ENCODE peak calls at places on chromosomes 11 and 22, in eight cellular contexts. One of them, this sample, is unnamed. For H3K36me3 and H3K27me3, the result is how much of the 10 kb centered on the place peaks cover.

GRCh38 chr11:73531386-73531785 is 66.5 kb downstream of the FAM168A start:
- DNase-seq in lung: no peak
- DNase-seq in bronchial epithelial cell: no peak
- DNase-seq in colonic mucosa: no peak
- DNase-seq in heart right ventricle: no peak
- DNase-seq in psoas muscle: no peak
- DNase-seq in WERI-Rb-1: no peak
- DNase-seq in esophagus squamous epithelium: no peak
- DNase-seq in this sample: no peak

GRCh38 chr11:95904009-95904650 is 19.8 kb downstream of the MTMR2 start:
- DNase-seq in lung: no peak
- DNase-seq in bronchial epithelial cell: no peak
- DNase-seq in colonic mucosa: no peak
- DNase-seq in heart right ventricle: no peak
- DNase-seq in psoas muscle: no peak
- DNase-seq in WERI-Rb-1: no peak
- DNase-seq in esophagus squamous epithelium: no peak
- DNase-seq in this sample: no peak

GRCh38 chr11:119615003-119615878 is 113.8 kb downstream of the NECTIN1 start:
- DNase-seq in lung: no peak
- DNase-seq in bronchial epithelial cell: peak
- DNase-seq in colonic mucosa: no peak
- DNase-seq in heart right ventricle: no peak
- DNase-seq in psoas muscle: no peak
- DNase-seq in WERI-Rb-1: no peak
- DNase-seq in esophagus squamous epithelium: no peak
- DNase-seq in this sample: peak

GRCh38 chr11:8779107-8779506 is 96.5 kb downstream of the RPL27A start:
- DNase-seq in lung: no peak
- DNase-seq in bronchial epithelial cell: peak
- DNase-seq in colonic mucosa: no peak
- DNase-seq in heart right ventricle: no peak
- DNase-seq in psoas muscle: no peak
- DNase-seq in WERI-Rb-1: no peak
- DNase-seq in esophagus squamous epithelium: no peak
- DNase-seq in this sample: no peak

GRCh38 chr22:24331468-24332440 is 61.1 kb downstream of the SPECC1L start:
- DNase-seq in lung: no peak
- DNase-seq in bronchial epithelial cell: no peak
- DNase-seq in colonic mucosa: no peak
- DNase-seq in heart right ventricle: no peak
- DNase-seq in psoas muscle: no peak
- DNase-seq in WERI-Rb-1: no peak
- DNase-seq in esophagus squamous epithelium: no peak
- DNase-seq in this sample: no peak

GRCh38 chr11:76090821-76091220 is 115.5 kb downstream of the WNT11 start:
- DNase-seq in lung: no peak
- DNase-seq in bronchial epithelial cell: no peak
- DNase-seq in colonic mucosa: no peak
- DNase-seq in heart right ventricle: no peak
- DNase-seq in psoas muscle: no peak
- DNase-seq in WERI-Rb-1: no peak
- DNase-seq in esophagus squamous epithelium: no peak
- DNase-seq in this sample: no peak

GRCh38 chr11:45162916-45163879 is 16.8 kb downstream of the PRDM11 start:
- DNase-seq in lung: no peak
- DNase-seq in bronchial epithelial cell: no peak
- DNase-seq in colonic mucosa: no peak
- DNase-seq in heart right ventricle: no peak
- DNase-seq in psoas muscle: no peak
- DNase-seq in WERI-Rb-1: no peak
- DNase-seq in esophagus squamous epithelium: no peak
- DNase-seq in this sample: no peak

GRCh38 chr11:63710476-63711217 is 29.3 kb downstream of the RTN3 start:
- DNase-seq in lung: no peak
- DNase-seq in bronchial epithelial cell: no peak
- DNase-seq in colonic mucosa: peak
- DNase-seq in heart right ventricle: no peak
- DNase-seq in psoas muscle: no peak
- DNase-seq in WERI-Rb-1: no peak
- DNase-seq in esophagus squamous epithelium: no peak
- DNase-seq in this sample: peak

GRCh38 chr22:23749747-23750373 is 1.1 kb downstream of the ZNF70 start:
- DNase-seq in lung: no peak
- DNase-seq in bronchial epithelial cell: no peak
- DNase-seq in colonic mucosa: no peak
- DNase-seq in heart right ventricle: no peak
- DNase-seq in psoas muscle: no peak
- DNase-seq in WERI-Rb-1: no peak
- DNase-seq in esophagus squamous epithelium: no peak
- DNase-seq in this sample: peak

GRCh38 chr11:76205252-76206076 is 838 bp downstream of the WNT11 start:
- DNase-seq in lung: no peak
- DNase-seq in bronchial epithelial cell: no peak
- DNase-seq in colonic mucosa: no peak
- DNase-seq in heart right ventricle: peak
- DNase-seq in psoas muscle: peak
- DNase-seq in WERI-Rb-1: no peak
- DNase-seq in esophagus squamous epithelium: no peak
- DNase-seq in this sample: peak

GRCh38 chr11:120186799-120187591 is 23.8 kb upstream of the OAF start:
- DNase-seq in lung: no peak
- DNase-seq in bronchial epithelial cell: peak
- DNase-seq in colonic mucosa: peak
- DNase-seq in heart right ventricle: no peak
- DNase-seq in psoas muscle: no peak
- DNase-seq in WERI-Rb-1: no peak
- DNase-seq in esophagus squamous epithelium: no peak
- DNase-seq in this sample: peak

GRCh38 chr11:65479184-65480145 is 19.4 kb upstream of the MALAT1 start:
- DNase-seq in lung: no peak
- DNase-seq in bronchial epithelial cell: no peak
- DNase-seq in colonic mucosa: peak
- DNase-seq in heart right ventricle: peak
- DNase-seq in psoas muscle: peak
- DNase-seq in WERI-Rb-1: peak
- DNase-seq in esophagus squamous epithelium: no peak
- DNase-seq in this sample: no peak

GRCh38 chr11:59224419-59224928 is 11.7 kb upstream of the MPEG1 start:
- DNase-seq in lung: no peak
- DNase-seq in bronchial epithelial cell: peak
- DNase-seq in colonic mucosa: no peak
- DNase-seq in heart right ventricle: no peak
- DNase-seq in psoas muscle: no peak
- DNase-seq in WERI-Rb-1: no peak
- DNase-seq in esophagus squamous epithelium: no peak
- DNase-seq in this sample: peak

GRCh38 chr22:23467721-23468294 is 112.3 kb downstream of the IGLL1 start:
- DNase-seq in lung: no peak
- DNase-seq in bronchial epithelial cell: no peak
- DNase-seq in colonic mucosa: no peak
- DNase-seq in heart right ventricle: no peak
- DNase-seq in psoas muscle: no peak
- DNase-seq in WERI-Rb-1: no peak
- DNase-seq in esophagus squamous epithelium: no peak
- DNase-seq in this sample: no peak

GRCh38 chr11:65425971-65426838 is 3.6 kb downstream of the NEAT1 start:
- DNase-seq in lung: no peak
- DNase-seq in bronchial epithelial cell: peak
- DNase-seq in colonic mucosa: no peak
- DNase-seq in heart right ventricle: no peak
- DNase-seq in psoas muscle: no peak
- DNase-seq in WERI-Rb-1: no peak
- DNase-seq in esophagus squamous epithelium: no peak
- DNase-seq in this sample: peak

GRCh38 chr11:114275295-114275694 is 20.9 kb upstream of the NNMT start:
- DNase-seq in lung: peak
- DNase-seq in bronchial epithelial cell: no peak
- DNase-seq in colonic mucosa: no peak
- DNase-seq in heart right ventricle: peak
- DNase-seq in psoas muscle: peak
- DNase-seq in WERI-Rb-1: no peak
- DNase-seq in esophagus squamous epithelium: no peak
- DNase-seq in this sample: no peak

GRCh38 chr11:113448311-113448666 is 26.9 kb downstream of the DRD2 start:
- DNase-seq in lung: no peak
- DNase-seq in bronchial epithelial cell: no peak
- DNase-seq in colonic mucosa: no peak
- DNase-seq in heart right ventricle: no peak
- DNase-seq in psoas muscle: no peak
- DNase-seq in WERI-Rb-1: no peak
- DNase-seq in esophagus squamous epithelium: no peak
- DNase-seq in this sample: no peak

GRCh38 chr11:1263036-1263435 is 40.2 kb downstream of the MUC5B start:
- DNase-seq in lung: no peak
- DNase-seq in bronchial epithelial cell: peak
- DNase-seq in colonic mucosa: peak
- DNase-seq in heart right ventricle: peak
- DNase-seq in psoas muscle: no peak
- DNase-seq in WERI-Rb-1: no peak
- DNase-seq in esophagus squamous epithelium: no peak
- DNase-seq in this sample: no peak

GRCh38 chr22:46798041-46798365 is 35.6 kb downstream of the TBC1D22A start:
- DNase-seq in lung: no peak
- DNase-seq in bronchial epithelial cell: no peak
- DNase-seq in colonic mucosa: no peak
- DNase-seq in heart right ventricle: no peak
- DNase-seq in psoas muscle: no peak
- DNase-seq in WERI-Rb-1: no peak
- DNase-seq in esophagus squamous epithelium: no peak
- DNase-seq in this sample: no peak
- H3K36me3 ChIP-seq in lung: under half
- H3K36me3 ChIP-seq in bronchial epithelial cell: under half
- H3K36me3 ChIP-seq in colonic mucosa: under half
- H3K36me3 ChIP-seq in heart right ventricle: under half
- H3K36me3 ChIP-seq in psoas muscle: under half
- H3K36me3 ChIP-seq in WERI-Rb-1: under half
- H3K36me3 ChIP-seq in esophagus squamous epithelium: under half
- H3K36me3 ChIP-seq in this sample: under half

DNA sequence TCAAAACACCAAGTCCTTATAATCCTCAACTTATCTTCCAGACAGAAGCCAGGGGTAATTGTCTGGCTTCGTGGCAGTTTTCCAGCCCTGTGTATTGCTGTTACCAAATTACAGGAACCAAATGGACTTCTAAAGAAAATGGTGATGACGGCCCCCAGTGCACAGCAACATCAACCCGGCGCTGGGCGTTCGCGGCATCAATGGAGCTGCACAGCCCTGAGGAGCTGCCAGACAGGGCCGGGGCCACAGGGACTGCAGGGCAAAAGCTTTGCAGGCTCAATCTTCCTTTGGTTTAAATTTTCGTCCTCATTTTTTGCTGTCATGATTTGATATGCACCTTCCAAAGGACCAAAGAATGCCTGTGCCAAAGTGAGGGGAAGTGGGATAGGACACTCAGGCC is 292.5 kb downstream of the BRD1 start:
- DNase-seq in lung: no peak
- DNase-seq in bronchial epithelial cell: no peak
- DNase-seq in colonic mucosa: no peak
- DNase-seq in heart right ventricle: no peak
- DNase-seq in psoas muscle: no peak
- DNase-seq in WERI-Rb-1: peak
- DNase-seq in esophagus squamous epithelium: no peak
- DNase-seq in this sample: no peak
- H3K27me3 ChIP-seq in lung: under half
- H3K27me3 ChIP-seq in bronchial epithelial cell: under half
- H3K27me3 ChIP-seq in colonic mucosa: under half
- H3K27me3 ChIP-seq in heart right ventricle: under half
- H3K27me3 ChIP-seq in psoas muscle: under half
- H3K27me3 ChIP-seq in WERI-Rb-1: under half
- H3K27me3 ChIP-seq in esophagus squamous epithelium: under half
- H3K27me3 ChIP-seq in this sample: under half

GRCh38 chr22:38258895-38259294 is 13.9 kb downstream of the TMEM184B start:
- DNase-seq in lung: no peak
- DNase-seq in bronchial epithelial cell: no peak
- DNase-seq in colonic mucosa: no peak
- DNase-seq in heart right ventricle: peak
- DNase-seq in psoas muscle: no peak
- DNase-seq in WERI-Rb-1: no peak
- DNase-seq in esophagus squamous epithelium: no peak
- DNase-seq in this sample: no peak

GRCh38 chr22:38259370-38259769 is 13.4 kb downstream of the TMEM184B start:
- DNase-seq in lung: no peak
- DNase-seq in bronchial epithelial cell: no peak
- DNase-seq in colonic mucosa: no peak
- DNase-seq in heart right ventricle: no peak
- DNase-seq in psoas muscle: no peak
- DNase-seq in WERI-Rb-1: no peak
- DNase-seq in esophagus squamous epithelium: no peak
- DNase-seq in this sample: no peak

GRCh38 chr22:38255697-38256096 is 17.1 kb downstream of the TMEM184B start:
- DNase-seq in lung: no peak
- DNase-seq in bronchial epithelial cell: no peak
- DNase-seq in colonic mucosa: no peak
- DNase-seq in heart right ventricle: no peak
- DNase-seq in psoas muscle: no peak
- DNase-seq in WERI-Rb-1: no peak
- DNase-seq in esophagus squamous epithelium: no peak
- DNase-seq in this sample: no peak

GRCh38 chr22:38257170-38257569 is 15.6 kb downstream of the TMEM184B start:
- DNase-seq in lung: no peak
- DNase-seq in bronchial epithelial cell: no peak
- DNase-seq in colonic mucosa: no peak
- DNase-seq in heart right ventricle: no peak
- DNase-seq in psoas muscle: no peak
- DNase-seq in WERI-Rb-1: no peak
- DNase-seq in esophagus squamous epithelium: no peak
- DNase-seq in this sample: no peak

DNA sequence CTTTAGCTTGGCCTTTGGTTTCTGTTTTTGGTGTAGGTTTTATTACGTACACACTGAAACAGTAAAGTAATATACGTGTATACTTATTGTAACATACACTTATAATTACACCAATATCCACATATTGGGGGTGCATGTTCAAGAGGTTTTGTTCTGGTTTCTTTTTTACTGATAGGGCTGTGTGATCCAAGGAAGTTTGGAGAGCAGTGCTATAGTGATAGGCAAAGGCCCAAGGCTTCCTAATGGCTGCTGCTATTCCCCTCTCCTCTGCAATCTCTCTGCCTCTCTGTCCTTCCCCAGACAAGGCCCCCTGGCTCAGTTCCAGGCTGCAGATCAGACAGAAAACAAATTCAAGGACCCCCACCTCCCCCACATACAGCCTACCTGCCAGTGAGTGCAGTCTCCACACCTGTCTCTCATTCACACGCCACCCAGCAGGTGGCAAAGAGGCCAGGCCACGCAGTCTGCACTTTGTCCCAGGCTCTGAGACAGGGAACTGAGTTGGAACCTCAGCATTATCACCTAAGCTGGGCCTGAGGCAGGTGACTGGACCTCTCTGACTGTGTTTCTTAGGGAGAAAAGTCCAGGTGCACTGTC is 15.1 kb downstream of the TMEM184B start:
- DNase-seq in lung: no peak
- DNase-seq in bronchial epithelial cell: no peak
- DNase-seq in colonic mucosa: peak
- DNase-seq in heart right ventricle: no peak
- DNase-seq in psoas muscle: no peak
- DNase-seq in WERI-Rb-1: no peak
- DNase-seq in esophagus squamous epithelium: no peak
- DNase-seq in this sample: peak
- TF ChIP-seq CTCF in lung: no peak
- TF ChIP-seq CTCF in bronchial epithelial cell: no peak
- TF ChIP-seq CTCF in colonic mucosa: no peak
- TF ChIP-seq CTCF in heart right ventricle: no peak
- TF ChIP-seq CTCF in psoas muscle: no peak
- TF ChIP-seq CTCF in WERI-Rb-1: no peak
- TF ChIP-seq CTCF in esophagus squamous epithelium: no peak
- TF ChIP-seq CTCF in this sample: no peak

GRCh38 chr11:61411589-61411988 is 18.2 kb downstream of the CPSF7 start:
- DNase-seq in lung: no peak
- DNase-seq in bronchial epithelial cell: no peak
- DNase-seq in colonic mucosa: no peak
- DNase-seq in heart right ventricle: no peak
- DNase-seq in psoas muscle: no peak
- DNase-seq in WERI-Rb-1: no peak
- DNase-seq in esophagus squamous epithelium: no peak
- DNase-seq in this sample: no peak
- H3K36me3 ChIP-seq in lung: half or more
- H3K36me3 ChIP-seq in bronchial epithelial cell: under half
- H3K36me3 ChIP-seq in colonic mucosa: under half
- H3K36me3 ChIP-seq in heart right ventricle: under half
- H3K36me3 ChIP-seq in psoas muscle: under half
- H3K36me3 ChIP-seq in WERI-Rb-1: half or more
- H3K36me3 ChIP-seq in esophagus squamous epithelium: half or more
- H3K36me3 ChIP-seq in this sample: half or more